ENCODE peak calls at places on chromosomes 2 and 18, in six cellular contexts. J is heart right ventricle; Q is stimulated activated naive B cell treated with anti-CD40 and anti-IgM and Interleukin-4, amounts not matched to agents 10 μg/mL and 1 μg/mL and 100 μg/mL, for 72 hours; M is naive thymus-derived CD4-positive, alpha-beta T cell; N is A549; O is natural killer cell. T is an unnamed sample.

GRCh38 chr2:134783912-134784311 is 54.5 kb upstream of the ACMSD start:
- ATAC-seq in J (no peak), Q (no peak), M (peak), N (no peak), O (no peak), T (no peak)

GRCh38 chr2:46335404-46335965 is 38.3 kb downstream of the EPAS1 start:
- ATAC-seq in J (peak), Q (no peak), M (no peak), N (peak), O (no peak), T (no peak)

GRCh38 chr2:237968048-237968862 is 1.4 kb downstream of the UBE2F start:
- ATAC-seq in J (peak), Q (peak), M (peak), N (no peak), O (peak), T (peak)

GRCh38 chr2:206733341-206733740 is 15.1 kb upstream of the DYTN start:
- ATAC-seq in J (no peak), Q (no peak), M (no peak), N (no peak), O (no peak), T (no peak)

GRCh38 chr2:216694201-216694825 is 1.0 kb downstream of the IGFBP5 start:
- ATAC-seq in J (peak), Q (no peak), M (peak), N (peak), O (no peak), T (no peak)

GRCh38 chr2:223815884-223816570 is 21.4 kb downstream of the AP1S3 start:
- ATAC-seq in J (no peak), Q (no peak), M (no peak), N (peak), O (no peak), T (no peak)

GRCh38 chr2:72931280-72931910 is 14.1 kb downstream of the EMX1 start:
- ATAC-seq in J (no peak), Q (peak), M (no peak), N (peak), O (no peak), T (peak)

GRCh38 chr2:236538242-236538641 is 31.4 kb upstream of the ACKR3 start:
- ATAC-seq in J (no peak), Q (peak), M (peak), N (no peak), O (peak), T (peak)

GRCh38 chr18:78927616-78928015 is 52.0 kb upstream of the SALL3 start:
- ATAC-seq in J (no peak), Q (no peak), M (no peak), N (no peak), O (no peak), T (no peak)